ENCODE peak calls at places on chromosomes 12 and 14, in five cellular contexts. M, K, H, J and N are unnamed samples.

GRCh38 chr12:1776139-1776975 is 44.0 kb upstream of the LRTM2 start:
- DNase-seq in M (peak; percentile 89), J (no peak), K (no peak), H (no peak), N (no peak)

GRCh38 chr12:4116251-4117111 is 157.1 kb upstream of the CCND2 start:
- DNase-seq in K (no peak), M (peak; percentile 78), H (no peak), J (peak; percentile 77), N (no peak)

GRCh38 chr12:49131973-49132461 is 822 bp upstream of the TUBA1B start:
- DNase-seq in H (no peak), M (no peak), J (peak; percentile 23), K (no peak), N (no peak)

GRCh38 chr12:131555866-131556265 is 155.0 kb upstream of the SFSWAP start:
- DNase-seq in K (no peak), M (no peak), H (no peak), J (no peak), N (no peak)

GRCh38 chr12:28057856-28058615 is 85.5 kb upstream of the PTHLH start:
- DNase-seq in H (no peak), M (peak; percentile 24), J (no peak), K (no peak), N (no peak)

GRCh38 chr12:127355061-127355820 is 911.7 kb upstream of the TMEM132C start:
- DNase-seq in H (no peak), J (peak; percentile 57), M (peak; percentile 24), K (no peak), N (peak; percentile 2)

GRCh38 chr12:55060470-55060869 is 40.7 kb downstream of the NEUROD4 start:
- DNase-seq in M (no peak), H (no peak), K (no peak), J (no peak), N (no peak)

GRCh38 chr14:66634876-66635275 is 126.9 kb downstream of the GPHN start:
- DNase-seq in M (peak; percentile 17), H (no peak), K (no peak), J (no peak), N (no peak)

GRCh38 chr12:118107694-118108093 is 3.9 kb upstream of the VSIG10 start:
- DNase-seq in J (no peak), K (no peak), H (no peak), M (no peak), N (no peak)

GRCh38 chr12:47437570-47437969 is 268.3 kb downstream of the RPAP3 start:
- DNase-seq in M (no peak), H (no peak), K (no peak), J (no peak), N (no peak)

GRCh38 chr12:94326727-94327126 is 132.9 kb downstream of the CEP83 start:
- DNase-seq in K (no peak), H (no peak), M (peak; percentile 95), J (peak; percentile 5), N (no peak)

GRCh38 chr14:39628087-39628486 is 195.9 kb upstream of the FBXO33 start:
- DNase-seq in J (no peak), K (no peak), M (no peak), H (no peak), N (no peak)

GRCh38 chr12:95545731-95546490 is 5.4 kb downstream of the USP44 start:
- DNase-seq in J (no peak), H (no peak), M (no peak), K (no peak), N (no peak)

GRCh38 chr14:50067723-50068495 is 48.5 kb downstream of the VCPKMT start:
- DNase-seq in H (no peak), K (no peak), M (peak; percentile 64), J (peak; percentile 40), N (no peak)

GRCh38 chr12:16606936-16607335 is 974 bp upstream of the LMO3 start:
- DNase-seq in H (no peak), M (no peak), J (no peak), K (no peak), N (no peak)

GRCh38 chr12:128326419-128326818 is 59.4 kb downstream of the TMEM132C start:
- DNase-seq in H (no peak), J (no peak), K (no peak), M (no peak), N (no peak)

GRCh38 chr12:52515927-52516831 is 4.0 kb downstream of the KRT5 start:
- DNase-seq in K (no peak), M (no peak), J (no peak), H (no peak), N (no peak)

GRCh38 chr14:53874704-53875103 is 81.9 kb downstream of the BMP4 start:
- DNase-seq in H (no peak), M (no peak), K (peak; percentile 51), J (no peak), N (no peak)

GRCh38 chr12:31588976-31589375 is 2.0 kb downstream of the DENND5B start:
- DNase-seq in J (peak; percentile 17), M (no peak), K (no peak), H (no peak), N (no peak)

GRCh38 chr14:29220077-29220476 is 453.5 kb downstream of the FOXG1 start:
- DNase-seq in K (no peak), J (no peak), H (no peak), M (no peak), N (no peak)

GRCh38 chr12:111218499-111218898 is 150.4 kb downstream of the PHETA1 start:
- DNase-seq in J (no peak), M (no peak), H (no peak), K (no peak), N (no peak)

GRCh38 chr14:76352639-76353281 is 23.2 kb upstream of the ESRRB start:
- DNase-seq in M (no peak), H (peak; percentile 89), K (peak; percentile 59), J (peak; percentile 70), N (peak; percentile 49)

GRCh38 chr14:85439696-85440328 is 90.1 kb upstream of the FLRT2 start:
- DNase-seq in K (no peak), H (no peak), J (peak; percentile 24), M (peak; percentile 26), N (no peak)

GRCh38 chr14:104885031-104885972 is 20.2 kb downstream of the CEP170B start:
- DNase-seq in J (no peak), H (no peak), K (peak; percentile 15), M (no peak), N (no peak)

GRCh38 chr12:16763901-16764300 is 157.9 kb upstream of the LMO3 start:
- DNase-seq in K (no peak), M (no peak), J (no peak), H (no peak), N (no peak)